ENCODE peak calls at places on chromosomes 5 and 9, in five cellular contexts. V, Y, W, P and F are unnamed samples. For H3K27me3, the result is how much of the 10 kb centered on the place peaks cover.

GRCh38 chr5:9653811-9654210 is 23.7 kb upstream of the TAS2R1 start:
- DNase-seq in V (peak), Y (no peak), P (no peak), W (peak), F (peak)

GRCh38 chr5:61687371-61687770 is 355.3 kb downstream of the ZSWIM6 start:
- DNase-seq in W (no peak), Y (no peak), V (no peak), P (no peak), F (no peak)

GRCh38 chr5:54455413-54456157 is at the start of gene HSPB3:
- DNase-seq in Y (no peak), W (no peak), V (peak), P (peak), F (peak)

GRCh38 chr5:77906806-77907205 is 130.7 kb upstream of the TBCA start:
- DNase-seq in V (no peak), Y (no peak), W (no peak), P (no peak), F (no peak)

GRCh38 chr9:77897292-77897691 is 134.3 kb downstream of the GNAQ start:
- DNase-seq in W (no peak), P (peak), V (peak), Y (no peak), F (no peak)

GRCh38 chr9:69585571-69585970 is 86.6 kb downstream of the APBA1 start:
- DNase-seq in Y (no peak), V (no peak), P (no peak), W (no peak), F (no peak)

GRCh38 chr5:78483809-78484521 is 123.5 kb downstream of the SCAMP1 start:
- DNase-seq in Y (no peak), W (no peak), P (peak), V (no peak), F (no peak)

GRCh38 chr5:115623632-115624031 is 2.2 kb downstream of the TMED7 start:
- DNase-seq in P (no peak), Y (no peak), W (no peak), V (no peak), F (no peak)

GRCh38 chr5:9513825-9514224 is 32.0 kb downstream of the SEMA5A start:
- DNase-seq in V (no peak), P (no peak), Y (no peak), W (no peak), F (no peak)

GRCh38 chr5:156402387-156402921 is 75.5 kb downstream of the SGCD start:
- DNase-seq in V (peak), Y (peak), W (no peak), P (no peak), F (no peak)

GRCh38 chr5:96582343-96582742 is 79.8 kb upstream of the CAST start:
- DNase-seq in W (no peak), P (no peak), Y (no peak), V (no peak), F (peak)

GRCh38 chr5:157817928-157818327 is 41.0 kb downstream of the CLINT1 start:
- DNase-seq in W (no peak), P (no peak), Y (no peak), V (no peak), F (no peak)

GRCh38 chr5:76468625-76469410 is 65.7 kb downstream of the IQGAP2 start:
- DNase-seq in W (no peak), P (no peak), Y (no peak), V (no peak), F (no peak)

GRCh38 chr5:217860-218456 is at the start of the genes CCDC127 and SDHA:
- DNase-seq in V (peak), W (peak), P (peak), Y (peak), F (peak)

GRCh38 chr9:119853126-119853525 is 483.9 kb upstream of the BRINP1 start:
- DNase-seq in V (no peak), P (no peak), Y (no peak), W (no peak), F (no peak)

GRCh38 chr9:114908796-114909448 is 21.5 kb downstream of the TNFSF8 start:
- DNase-seq in P (no peak), W (no peak), V (no peak), Y (no peak), F (no peak)

GRCh38 chr5:763998-764781 is 20.3 kb downstream of the ZDHHC11B start:
- DNase-seq in W (no peak), P (peak), V (peak), Y (no peak), F (no peak)

GRCh38 chr5:144086295-144086694 is 84.2 kb downstream of the YIPF5 start:
- DNase-seq in V (no peak), P (no peak), W (no peak), Y (no peak), F (no peak)

GRCh38 chr5:129043894-129044293 is 50.7 kb upstream of the ISOC1 start:
- DNase-seq in V (no peak), W (no peak), Y (no peak), P (no peak), F (no peak)

GRCh38 chr9:129458663-129459549 is 162.0 kb downstream of the C9orf50 start:
- DNase-seq in V (peak), W (peak), Y (no peak), P (peak), F (peak)

GRCh38 chr5:114949001-114949400 is 220.7 kb downstream of the TRIM36 start:
- DNase-seq in V (no peak), W (no peak), Y (no peak), P (no peak), F (peak)

GRCh38 chr5:110854200-110854599 is 115.4 kb downstream of the SLC25A46 start:
- DNase-seq in W (no peak), V (no peak), P (no peak), Y (no peak), F (no peak)

DNA sequence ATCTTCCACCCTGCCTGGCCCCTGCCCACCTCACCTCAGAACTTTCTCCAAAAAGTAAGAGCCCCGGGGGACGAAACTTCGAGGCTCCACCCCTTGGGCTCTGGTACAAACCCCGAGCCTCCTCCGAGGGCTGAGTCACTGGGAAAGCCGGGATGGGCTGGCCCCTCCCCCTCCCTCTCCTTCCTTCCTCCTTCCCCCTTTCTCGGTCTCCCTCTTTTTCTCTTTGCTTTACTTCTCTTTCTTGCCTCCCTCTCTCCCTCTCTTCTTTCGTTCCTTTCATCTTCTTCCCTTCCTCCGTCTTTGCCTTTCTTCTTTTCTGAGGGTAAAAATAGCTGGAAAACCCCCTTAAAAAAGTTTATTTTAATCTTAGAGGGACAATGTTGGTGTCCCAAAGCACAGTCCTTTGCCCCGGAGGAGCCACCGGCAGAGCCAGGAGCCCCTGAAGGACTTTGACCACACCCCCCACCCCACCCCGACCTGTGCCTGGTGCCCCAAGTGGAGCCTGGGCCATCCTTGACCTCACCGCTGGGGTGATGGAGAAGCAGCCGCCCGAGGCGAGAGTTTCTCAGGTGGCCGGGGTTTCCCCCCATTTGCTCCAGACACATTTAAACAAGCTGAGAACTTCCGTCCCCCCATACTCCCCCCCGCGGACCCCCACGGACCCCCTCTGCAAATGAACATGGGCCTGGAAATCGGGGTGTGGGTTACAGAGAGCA is 5.7 kb upstream of the NOTCH1 start:
- DNase-seq in Y (no peak), P (peak), V (peak), W (peak), F (no peak)
- H3K4me3 ChIP-seq in Y (no peak), P (peak), V (no peak), W (peak), F (no peak)

GRCh38 chr5:51392689-51393199 is 9.5 kb downstream of the ISL1 start:
- DNase-seq in V (no peak), P (no peak), Y (no peak), W (no peak), F (no peak)
- H3K27ac ChIP-seq in V (no peak), P (no peak), Y (no peak), W (no peak), F (no peak)

GRCh38 chr9:101140728-101141127 is 112.2 kb downstream of the PLPPR1 start:
- DNase-seq in Y (no peak), V (no peak), P (no peak), W (no peak), F (no peak)

DNA sequence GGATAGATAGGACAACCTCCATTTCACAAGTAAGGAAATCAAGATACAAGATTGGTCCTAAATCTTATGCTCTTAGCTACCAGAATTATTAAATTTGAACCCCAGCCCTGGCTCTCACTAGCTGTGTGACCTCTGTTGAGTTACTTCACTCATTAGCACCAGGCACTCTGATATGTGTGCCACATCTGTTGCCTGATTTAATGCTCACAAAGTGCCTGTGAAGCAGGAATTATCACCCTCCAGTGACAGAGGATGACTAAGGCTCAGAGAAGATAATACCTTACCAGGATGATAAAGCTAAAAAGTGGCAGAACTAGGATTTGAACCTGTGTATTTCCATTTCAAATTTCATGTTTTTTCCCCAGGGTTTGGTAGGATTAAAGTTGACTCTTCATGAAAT is 110.0 kb downstream of the PLPPR1 start:
- DNase-seq in V (no peak), Y (no peak), W (no peak), P (no peak), F (no peak)
- H3K27me3 ChIP-seq in V (under half), Y (under half), W (under half), P (under half), F (under half)

DNA sequence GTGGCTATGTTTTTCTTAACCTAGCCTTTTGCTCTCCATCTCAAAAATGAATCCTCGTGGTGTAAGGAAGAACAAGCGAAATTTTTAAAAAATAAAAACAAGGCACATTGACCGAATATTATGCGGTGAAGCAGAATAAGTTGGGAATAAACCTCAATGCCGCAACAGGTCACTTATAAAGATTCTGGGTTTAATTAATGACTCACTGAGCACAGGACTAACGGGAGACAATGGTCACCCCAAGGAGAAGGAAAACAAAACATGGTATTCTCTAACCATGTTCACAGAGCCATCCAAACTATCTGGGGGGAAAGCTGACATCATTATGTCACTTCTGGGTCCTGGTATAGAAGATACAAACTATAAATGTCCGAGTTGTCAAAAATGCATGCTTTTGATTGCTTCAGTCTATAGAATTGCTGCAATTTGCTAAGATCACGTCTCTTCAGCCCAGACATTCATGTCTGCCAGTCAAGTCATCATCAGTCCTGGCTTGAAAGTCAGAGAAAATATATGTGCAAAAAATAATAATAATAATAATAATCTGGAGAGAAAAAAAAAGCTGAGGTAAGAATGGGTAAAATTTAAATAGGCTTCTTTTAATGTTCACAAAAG is 280.6 kb downstream of the NR2F1-AS1 start:
- DNase-seq in Y (no peak), W (no peak), P (no peak), V (no peak), F (no peak)
- H3K4me3 ChIP-seq in Y (no peak), W (no peak), P (no peak), V (no peak), F (no peak)

GRCh38 chr5:84642795-84643194 is 258.1 kb upstream of the EDIL3 start:
- DNase-seq in Y (no peak), V (no peak), P (no peak), W (no peak), F (no peak)

GRCh38 chr5:84642324-84642723 is 257.6 kb upstream of the EDIL3 start:
- DNase-seq in Y (no peak), W (no peak), V (no peak), P (no peak), F (no peak)

GRCh38 chr5:84650448-84650847 is 265.8 kb upstream of the EDIL3 start:
- DNase-seq in V (no peak), W (no peak), Y (no peak), P (no peak), F (no peak)

GRCh38 chr5:84647581-84647980 is 262.9 kb upstream of the EDIL3 start:
- DNase-seq in P (no peak), V (no peak), Y (no peak), W (no peak), F (no peak)
- H3K27ac ChIP-seq in P (no peak), V (no peak), Y (no peak), W (no peak), F (peak)

DNA sequence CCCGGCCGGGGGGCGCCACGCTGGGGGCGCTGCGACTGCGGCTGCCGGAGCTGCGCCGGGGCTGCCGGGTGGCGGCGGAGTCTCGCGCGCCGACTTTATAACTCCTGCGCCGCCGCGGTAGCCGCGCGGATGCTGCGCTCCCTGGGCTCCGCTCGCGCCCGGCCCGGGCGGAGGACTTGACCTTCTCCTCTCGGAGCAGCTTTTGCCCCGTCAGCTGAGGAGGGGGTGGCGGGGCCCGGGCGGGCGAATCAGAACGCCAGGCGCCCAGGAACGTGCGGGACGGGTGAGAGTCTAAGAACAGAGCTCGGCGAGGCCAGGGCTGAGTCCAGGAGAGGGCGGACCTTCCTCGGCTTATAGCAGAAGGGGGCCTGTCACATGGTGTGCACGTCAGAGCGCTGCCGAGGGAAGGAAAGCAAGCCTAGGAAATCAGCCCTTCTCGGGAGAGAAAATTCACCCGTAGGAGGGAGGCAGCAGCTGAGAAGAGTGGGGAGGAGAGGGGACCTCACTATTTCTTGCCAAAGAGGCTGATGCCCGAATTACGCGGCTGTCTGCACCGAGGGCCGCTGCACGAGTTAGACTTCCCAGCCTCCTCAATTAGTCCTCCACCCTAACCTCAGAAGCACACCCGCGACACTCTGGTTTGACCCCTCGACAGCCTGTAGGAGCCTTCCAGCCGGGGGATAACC is at the start of gene FOXD1:
- DNase-seq in V (peak), W (peak), P (peak), Y (no peak), F (no peak)
- H3K27me3 ChIP-seq in V (under half), W (half or more), P (half or more), Y (half or more), F (half or more)